ENCODE peak calls at places on chromosomes 5 and 9, in nine cellular contexts. One of them, this sample, is unnamed. For H3K9me3, the result is how much of the 10 kb centered on the place peaks cover.

GRCh38 chr5:54703091-54703490 is 185.5 kb downstream of the SNX18 start:
- DNase-seq in HCT116: no peak
- DNase-seq in cardiac muscle cell: peak
- DNase-seq in HepG2: no peak
- DNase-seq in tibial artery: peak
- DNase-seq in PC-9: peak
- DNase-seq in stomach: no peak
- DNase-seq in A549: no peak
- DNase-seq in CD8-positive, alpha-beta memory T cell: no peak
- DNase-seq in this sample: peak

GRCh38 chr5:9617191-9617590 is 13.0 kb downstream of the TAS2R1 start:
- DNase-seq in HCT116: no peak
- DNase-seq in cardiac muscle cell: no peak
- DNase-seq in HepG2: no peak
- DNase-seq in tibial artery: no peak
- DNase-seq in PC-9: no peak
- DNase-seq in stomach: no peak
- DNase-seq in A549: no peak
- DNase-seq in CD8-positive, alpha-beta memory T cell: no peak
- DNase-seq in this sample: no peak

GRCh38 chr5:156947933-156948332 is 15.1 kb downstream of the TIMD4 start:
- DNase-seq in HCT116: no peak
- DNase-seq in cardiac muscle cell: no peak
- DNase-seq in HepG2: no peak
- DNase-seq in tibial artery: no peak
- DNase-seq in PC-9: no peak
- DNase-seq in stomach: no peak
- DNase-seq in A549: no peak
- DNase-seq in CD8-positive, alpha-beta memory T cell: no peak
- DNase-seq in this sample: no peak

GRCh38 chr5:154729613-154730012 is 25.6 kb upstream of the LARP1 start:
- DNase-seq in HCT116: no peak
- DNase-seq in cardiac muscle cell: no peak
- DNase-seq in HepG2: peak
- DNase-seq in tibial artery: no peak
- DNase-seq in PC-9: no peak
- DNase-seq in stomach: peak
- DNase-seq in A549: no peak
- DNase-seq in CD8-positive, alpha-beta memory T cell: no peak
- DNase-seq in this sample: no peak

GRCh38 chr5:23419115-23419514 is 88.3 kb upstream of the PRDM9 start:
- DNase-seq in HCT116: no peak
- DNase-seq in cardiac muscle cell: peak
- DNase-seq in HepG2: no peak
- DNase-seq in tibial artery: no peak
- DNase-seq in PC-9: peak
- DNase-seq in stomach: no peak
- DNase-seq in A549: peak
- DNase-seq in CD8-positive, alpha-beta memory T cell: no peak
- DNase-seq in this sample: no peak

GRCh38 chr9:124011460-124012301 is at the start of gene LHX2:
- DNase-seq in HCT116: peak
- DNase-seq in cardiac muscle cell: peak
- DNase-seq in HepG2: no peak
- DNase-seq in tibial artery: no peak
- DNase-seq in PC-9: no peak
- DNase-seq in stomach: peak
- DNase-seq in A549: peak
- DNase-seq in CD8-positive, alpha-beta memory T cell: no peak
- DNase-seq in this sample: no peak

GRCh38 chr9:32500768-32501167 is 25.2 kb downstream of the RIGI start:
- DNase-seq in HCT116: no peak
- DNase-seq in cardiac muscle cell: no peak
- DNase-seq in HepG2: peak
- DNase-seq in tibial artery: no peak
- DNase-seq in PC-9: peak
- DNase-seq in stomach: no peak
- DNase-seq in A549: peak
- DNase-seq in CD8-positive, alpha-beta memory T cell: no peak
- DNase-seq in this sample: no peak

GRCh38 chr9:38294130-38294529 is 98.4 kb upstream of the ALDH1B1 start:
- DNase-seq in HCT116: no peak
- DNase-seq in cardiac muscle cell: no peak
- DNase-seq in HepG2: no peak
- DNase-seq in tibial artery: no peak
- DNase-seq in PC-9: no peak
- DNase-seq in stomach: no peak
- DNase-seq in A549: no peak
- DNase-seq in CD8-positive, alpha-beta memory T cell: no peak
- DNase-seq in this sample: no peak

GRCh38 chr5:58043607-58043945 is 416.3 kb downstream of the PLK2 start:
- DNase-seq in HCT116: no peak
- DNase-seq in cardiac muscle cell: no peak
- DNase-seq in HepG2: no peak
- DNase-seq in tibial artery: no peak
- DNase-seq in PC-9: no peak
- DNase-seq in stomach: no peak
- DNase-seq in A549: no peak
- DNase-seq in CD8-positive, alpha-beta memory T cell: no peak
- DNase-seq in this sample: no peak

GRCh38 chr5:19044931-19045695 is 942.9 kb downstream of the CDH18 start:
- DNase-seq in HCT116: no peak
- DNase-seq in cardiac muscle cell: no peak
- DNase-seq in HepG2: no peak
- DNase-seq in tibial artery: no peak
- DNase-seq in PC-9: no peak
- DNase-seq in stomach: no peak
- DNase-seq in A549: no peak
- DNase-seq in CD8-positive, alpha-beta memory T cell: no peak
- DNase-seq in this sample: no peak

GRCh38 chr5:158640581-158640980 is 459.1 kb downstream of the EBF1 start:
- DNase-seq in HCT116: no peak
- DNase-seq in cardiac muscle cell: peak
- DNase-seq in HepG2: no peak
- DNase-seq in tibial artery: no peak
- DNase-seq in PC-9: no peak
- DNase-seq in stomach: no peak
- DNase-seq in A549: no peak
- DNase-seq in CD8-positive, alpha-beta memory T cell: no peak
- DNase-seq in this sample: no peak

GRCh38 chr5:33270671-33271070 is 170.1 kb upstream of the TARS1 start:
- DNase-seq in HCT116: no peak
- DNase-seq in cardiac muscle cell: no peak
- DNase-seq in HepG2: no peak
- DNase-seq in tibial artery: no peak
- DNase-seq in PC-9: no peak
- DNase-seq in stomach: no peak
- DNase-seq in A549: no peak
- DNase-seq in CD8-positive, alpha-beta memory T cell: no peak
- DNase-seq in this sample: no peak

GRCh38 chr5:168125445-168126199 is 165.8 kb upstream of the WWC1 start:
- DNase-seq in HCT116: no peak
- DNase-seq in cardiac muscle cell: no peak
- DNase-seq in HepG2: no peak
- DNase-seq in tibial artery: no peak
- DNase-seq in PC-9: peak
- DNase-seq in stomach: no peak
- DNase-seq in A549: no peak
- DNase-seq in CD8-positive, alpha-beta memory T cell: no peak
- DNase-seq in this sample: no peak

DNA sequence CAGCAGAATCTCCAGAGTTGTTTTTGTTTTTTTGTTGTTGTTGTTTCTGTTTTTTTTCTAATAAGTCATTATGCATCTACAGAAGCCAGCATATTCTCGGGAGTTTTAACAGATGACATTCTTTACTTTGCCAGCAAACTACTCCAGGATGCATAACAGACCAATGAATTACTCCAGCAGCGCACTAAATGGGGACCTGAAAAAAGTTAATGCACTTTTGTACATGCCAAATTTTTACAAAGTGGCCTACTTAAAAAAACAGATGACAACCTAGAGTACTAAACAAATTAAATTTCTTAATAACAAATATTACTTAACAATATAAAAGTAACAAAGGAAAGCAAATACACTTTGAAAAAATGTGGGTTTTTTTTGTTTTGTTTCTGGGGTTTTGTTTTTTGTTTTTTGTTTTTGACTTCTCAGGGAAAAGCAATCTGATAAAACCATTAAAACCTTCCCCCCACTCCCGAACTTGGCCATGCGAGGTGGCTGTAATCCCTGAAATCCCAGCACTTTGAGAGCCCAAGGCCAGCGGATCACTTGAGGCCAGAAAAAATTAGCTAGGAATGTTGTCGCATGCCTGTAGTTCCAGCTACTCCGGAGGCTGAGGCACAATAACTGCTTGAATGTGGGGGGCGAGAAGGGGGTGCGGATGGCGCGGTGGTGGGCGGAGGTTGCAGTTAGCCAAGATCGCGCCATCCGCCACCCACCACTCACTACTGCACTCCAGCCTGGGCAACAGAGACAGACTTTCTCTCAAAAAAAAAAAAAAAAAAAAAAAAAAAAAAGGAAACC is 352.4 kb downstream of the CETN3 start:
- DNase-seq in HCT116: no peak
- DNase-seq in cardiac muscle cell: peak
- DNase-seq in HepG2: no peak
- DNase-seq in tibial artery: no peak
- DNase-seq in PC-9: no peak
- DNase-seq in stomach: no peak
- DNase-seq in A549: no peak
- DNase-seq in CD8-positive, alpha-beta memory T cell: no peak
- DNase-seq in this sample: no peak
- H3K9me3 ChIP-seq in HCT116: under half
- H3K9me3 ChIP-seq in cardiac muscle cell: under half
- H3K9me3 ChIP-seq in HepG2: under half
- H3K9me3 ChIP-seq in tibial artery: under half
- H3K9me3 ChIP-seq in PC-9: under half
- H3K9me3 ChIP-seq in stomach: under half
- H3K9me3 ChIP-seq in A549: under half
- H3K9me3 ChIP-seq in CD8-positive, alpha-beta memory T cell: under half
- H3K9me3 ChIP-seq in this sample: under half

GRCh38 chr5:135492319-135492626 is 40.1 kb upstream of the TIFAB start:
- DNase-seq in HCT116: no peak
- DNase-seq in cardiac muscle cell: no peak
- DNase-seq in HepG2: no peak
- DNase-seq in tibial artery: no peak
- DNase-seq in PC-9: no peak
- DNase-seq in stomach: no peak
- DNase-seq in A549: no peak
- DNase-seq in CD8-positive, alpha-beta memory T cell: no peak
- DNase-seq in this sample: no peak

GRCh38 chr5:135491552-135492318 is 39.6 kb upstream of the TIFAB start:
- DNase-seq in HCT116: no peak
- DNase-seq in cardiac muscle cell: no peak
- DNase-seq in HepG2: peak
- DNase-seq in tibial artery: no peak
- DNase-seq in PC-9: no peak
- DNase-seq in stomach: peak
- DNase-seq in A549: no peak
- DNase-seq in CD8-positive, alpha-beta memory T cell: no peak
- DNase-seq in this sample: no peak

GRCh38 chr5:135489466-135490244 is 37.5 kb upstream of the TIFAB start:
- DNase-seq in HCT116: no peak
- DNase-seq in cardiac muscle cell: peak
- DNase-seq in HepG2: peak
- DNase-seq in tibial artery: no peak
- DNase-seq in PC-9: no peak
- DNase-seq in stomach: no peak
- DNase-seq in A549: no peak
- DNase-seq in CD8-positive, alpha-beta memory T cell: no peak
- DNase-seq in this sample: no peak

GRCh38 chr5:135490245-135491037 is 38.3 kb upstream of the TIFAB start:
- DNase-seq in HCT116: no peak
- DNase-seq in cardiac muscle cell: peak
- DNase-seq in HepG2: no peak
- DNase-seq in tibial artery: no peak
- DNase-seq in PC-9: no peak
- DNase-seq in stomach: no peak
- DNase-seq in A549: no peak
- DNase-seq in CD8-positive, alpha-beta memory T cell: no peak
- DNase-seq in this sample: no peak

GRCh38 chr5:135491038-135491551 is 38.9 kb upstream of the TIFAB start:
- DNase-seq in HCT116: no peak
- DNase-seq in cardiac muscle cell: no peak
- DNase-seq in HepG2: no peak
- DNase-seq in tibial artery: no peak
- DNase-seq in PC-9: no peak
- DNase-seq in stomach: no peak
- DNase-seq in A549: no peak
- DNase-seq in CD8-positive, alpha-beta memory T cell: no peak
- DNase-seq in this sample: no peak
- H3K4me3 ChIP-seq in HCT116: no peak
- H3K4me3 ChIP-seq in cardiac muscle cell: no peak
- H3K4me3 ChIP-seq in HepG2: no peak
- H3K4me3 ChIP-seq in tibial artery: no peak
- H3K4me3 ChIP-seq in PC-9: no peak
- H3K4me3 ChIP-seq in stomach: peak
- H3K4me3 ChIP-seq in A549: no peak
- H3K4me3 ChIP-seq in CD8-positive, alpha-beta memory T cell: no peak
- H3K4me3 ChIP-seq in this sample: no peak

GRCh38 chr9:112997236-112997941 is 14.6 kb downstream of the ZNF883 start:
- DNase-seq in HCT116: no peak
- DNase-seq in cardiac muscle cell: no peak
- DNase-seq in HepG2: no peak
- DNase-seq in tibial artery: no peak
- DNase-seq in PC-9: no peak
- DNase-seq in stomach: no peak
- DNase-seq in A549: no peak
- DNase-seq in CD8-positive, alpha-beta memory T cell: no peak
- DNase-seq in this sample: no peak
- H3K9me3 ChIP-seq in HCT116: under half
- H3K9me3 ChIP-seq in cardiac muscle cell: under half
- H3K9me3 ChIP-seq in HepG2: half or more
- H3K9me3 ChIP-seq in tibial artery: half or more
- H3K9me3 ChIP-seq in PC-9: under half
- H3K9me3 ChIP-seq in stomach: half or more
- H3K9me3 ChIP-seq in A549: half or more
- H3K9me3 ChIP-seq in CD8-positive, alpha-beta memory T cell: under half
- H3K9me3 ChIP-seq in this sample: half or more

DNA sequence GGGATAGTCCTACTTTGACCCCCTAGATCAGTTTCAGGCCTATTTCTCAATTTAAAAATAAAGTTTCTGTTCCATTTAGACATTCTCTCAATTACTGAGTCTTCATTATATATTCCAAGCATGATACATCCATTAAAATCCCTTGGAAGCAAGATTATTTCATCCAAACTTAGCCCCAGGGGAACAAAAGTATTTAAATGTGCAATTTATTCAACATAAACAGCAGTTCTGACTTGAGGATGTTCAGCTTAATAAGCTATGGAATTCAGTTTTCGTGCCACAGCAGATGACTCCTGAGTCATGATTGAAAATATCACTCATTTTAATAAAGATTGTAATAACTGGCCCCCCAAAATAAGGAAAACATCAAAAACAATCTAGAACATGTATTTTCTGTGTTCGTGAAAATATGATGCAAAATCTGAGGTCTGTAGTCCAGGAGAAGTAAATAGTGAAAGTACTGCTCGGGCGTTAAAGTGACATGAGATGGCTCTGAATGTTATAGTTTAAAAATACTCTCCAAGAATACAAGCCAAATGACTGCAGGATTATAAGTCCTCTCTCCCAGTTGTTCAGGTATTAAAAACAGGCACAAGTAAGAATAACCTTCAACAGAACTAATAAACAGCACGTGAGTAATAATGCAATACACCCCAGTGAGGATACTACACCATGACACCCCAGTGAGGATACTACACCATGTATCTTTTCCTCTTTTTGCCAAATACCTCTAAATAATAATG is 67.1 kb downstream of the RETREG1 start:
- DNase-seq in HCT116: no peak
- DNase-seq in cardiac muscle cell: no peak
- DNase-seq in HepG2: no peak
- DNase-seq in tibial artery: no peak
- DNase-seq in PC-9: no peak
- DNase-seq in stomach: no peak
- DNase-seq in A549: no peak
- DNase-seq in CD8-positive, alpha-beta memory T cell: no peak
- DNase-seq in this sample: no peak
- H3K4me3 ChIP-seq in HCT116: no peak
- H3K4me3 ChIP-seq in cardiac muscle cell: no peak
- H3K4me3 ChIP-seq in HepG2: no peak
- H3K4me3 ChIP-seq in tibial artery: no peak
- H3K4me3 ChIP-seq in PC-9: peak
- H3K4me3 ChIP-seq in stomach: no peak
- H3K4me3 ChIP-seq in A549: no peak
- H3K4me3 ChIP-seq in CD8-positive, alpha-beta memory T cell: no peak
- H3K4me3 ChIP-seq in this sample: no peak

This sample was measured in sigmoid colon.